ENCODE peak calls at places on chromosome 1, in ten cellular contexts. J is colonic mucosa; S is adipocyte; B is GM06990; G is GM23338; O is CD8-positive, alpha-beta T cell; T is suprapubic skin; F is HCT116; A is small intestine; Z is PC-3. H is an unnamed sample.
A peak's percentile ranks its signal among the peaks of the same experiment; 100 is the strongest.

GRCh38 chr1:195153107-195153506 is 1455.1 kb downstream of the KCNT2 start:
- DNase-seq in J (no peak), S (no peak), B (no peak), G (no peak), O (no peak), T (no peak), F (no peak), A (no peak), Z (no peak), H (no peak)

GRCh38 chr1:44227211-44227610 is 13.9 kb downstream of the DMAP1 start:
- DNase-seq in J (no peak), S (peak; percentile 40), B (no peak), G (no peak), O (no peak), T (no peak), F (no peak), A (peak; percentile 63), Z (no peak), H (peak; percentile 13)

GRCh38 chr1:34162852-34163766 is 1.9 kb downstream of the CSMD2 start:
- DNase-seq in J (peak; percentile 24), S (peak; percentile 92), B (peak; percentile 79), G (peak; percentile 94), O (no peak), T (no peak), F (peak; percentile 39), A (peak; percentile 12), Z (peak; percentile 44), H (peak; percentile 87)

GRCh38 chr1:158371188-158371953 is 17.7 kb downstream of the CD1E start:
- DNase-seq in J (no peak), S (no peak), B (peak; percentile 46), G (no peak), O (no peak), T (no peak), F (no peak), A (no peak), Z (no peak), H (no peak)

GRCh38 chr1:37905624-37906196 is 41.1 kb downstream of the INPP5B start:
- DNase-seq in J (no peak), S (peak; percentile 15), B (no peak), G (peak; percentile 8), O (no peak), T (no peak), F (no peak), A (no peak), Z (no peak), H (no peak)

GRCh38 chr1:50333595-50333974 is 89.7 kb downstream of the DMRTA2 start:
- DNase-seq in J (peak; percentile 61), S (peak; percentile 34), B (peak; percentile 75), G (peak; percentile 78), O (peak; percentile 9), T (no peak), F (no peak), A (peak; percentile 61), Z (peak; percentile 30), H (peak; percentile 95)

GRCh38 chr1:65195495-65196417 is 47.8 kb downstream of the AK4 start:
- DNase-seq in J (no peak), S (no peak), B (no peak), G (no peak), O (no peak), T (no peak), F (no peak), A (no peak), Z (no peak), H (no peak)

GRCh38 chr1:174971466-174971865 is 28.3 kb upstream of the CACYBP start:
- DNase-seq in J (no peak), S (no peak), B (no peak), G (no peak), O (no peak), T (no peak), F (no peak), A (no peak), Z (no peak), H (no peak)

GRCh38 chr1:86616871-86617270 is 70.0 kb downstream of the CLCA4 start:
- DNase-seq in J (peak; percentile 57), S (no peak), B (peak; percentile 61), G (peak; percentile 5), O (no peak), T (no peak), F (no peak), A (peak; percentile 90), Z (no peak), H (no peak)

DNA sequence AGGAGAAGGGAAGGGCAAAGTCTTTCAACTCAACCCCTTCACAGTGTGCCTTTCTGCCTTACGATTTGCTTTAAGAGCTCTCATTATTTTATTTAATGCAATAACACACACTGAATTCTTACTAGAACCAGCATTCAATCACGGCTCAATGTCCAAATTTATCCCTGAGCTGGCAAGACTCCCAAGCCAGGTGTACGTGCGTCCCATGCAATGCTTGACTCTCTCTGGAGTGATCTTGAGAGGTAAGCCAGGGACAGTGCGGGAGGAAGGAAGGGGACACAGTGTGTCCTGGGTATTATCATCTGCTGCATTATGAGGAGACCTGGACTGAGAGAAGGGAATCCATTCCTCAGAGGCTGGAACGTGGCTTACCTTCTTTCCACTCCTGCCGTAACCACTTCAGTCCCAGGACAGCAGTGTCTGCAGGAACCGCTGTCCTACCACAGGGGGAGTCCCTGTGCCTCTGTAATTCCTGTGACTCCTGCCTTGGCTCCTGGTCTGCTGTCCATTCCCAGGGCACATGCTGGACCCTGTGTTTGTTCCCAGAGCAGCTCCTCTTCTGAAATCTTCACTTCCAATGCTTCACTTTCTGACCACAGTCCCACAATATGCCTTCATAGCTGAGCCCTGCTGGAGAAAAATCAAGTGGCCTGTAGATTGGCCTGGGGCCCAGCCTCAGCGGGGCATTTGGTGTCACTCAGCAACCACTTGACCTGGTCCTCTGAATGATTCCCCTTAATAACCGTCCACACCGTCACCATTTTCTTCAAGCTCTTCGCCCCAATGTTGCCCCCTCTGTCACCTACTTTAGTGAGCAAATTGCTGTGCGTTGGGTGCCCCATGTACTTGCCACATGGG is 28.6 kb upstream of the STUM start:
- DNase-seq in J (peak; percentile 14), S (no peak), B (no peak), G (peak; percentile 45), O (no peak), T (no peak), F (no peak), A (peak; percentile 58), Z (no peak), H (peak; percentile 48)
- H3K27me3 ChIP-seq in J (no peaks in the 10 kb centered on the region), S (peaks cover 81% of the 10 kb centered on the region), B (no peaks in the 10 kb centered on the region), G (no peaks in the 10 kb centered on the region), O (no peaks in the 10 kb centered on the region), T (peaks cover 8% of the 10 kb centered on the region), F (peaks cover 3% of the 10 kb centered on the region), A (no peaks in the 10 kb centered on the region), Z (peaks cover 66% of the 10 kb centered on the region), H (peaks cover 8% of the 10 kb centered on the region)

GRCh38 chr1:223133301-223133823 is 9.7 kb downstream of the TLR5 start:
- DNase-seq in J (no peak), S (no peak), B (no peak), G (no peak), O (no peak), T (no peak), F (no peak), A (no peak), Z (no peak), H (no peak)
- H3K4me3 ChIP-seq in J (no peak overlapping the region), S (peak overlapping the region; percentile 46), B (no peak overlapping the region), G (peak overlapping the region; percentile 57), O (no peak overlapping the region), T (peak overlapping the region; percentile 42), F (no peak overlapping the region), A (no peak overlapping the region), Z (peak overlapping the region; percentile 62), H (peak overlapping the region; percentile 8)

GRCh38 chr1:226738421-226738994 is 574 bp downstream of the ITPKB start:
- DNase-seq in J (peak; percentile 37), S (peak; percentile 62), B (peak; percentile 68), G (peak; percentile 68), O (no peak), T (no peak), F (no peak), A (peak; percentile 41), Z (peak; percentile 60), H (peak; percentile 74)
- H3K27me3 ChIP-seq in J (no peaks in the 10 kb centered on the region), S (no peaks in the 10 kb centered on the region), B (no peaks in the 10 kb centered on the region), G (peaks cover 90% of the 10 kb centered on the region), O (no peaks in the 10 kb centered on the region), T (no peaks in the 10 kb centered on the region), F (no peaks in the 10 kb centered on the region), A (no peaks in the 10 kb centered on the region), Z (no peaks in the 10 kb centered on the region), H (peaks cover 39% of the 10 kb centered on the region)

GRCh38 chr1:117058810-117059209 is 1.3 kb upstream of the TTF2 start:
- DNase-seq in J (no peak), S (no peak), B (no peak), G (no peak), O (no peak), T (no peak), F (no peak), A (peak; percentile 16), Z (peak; percentile 11), H (no peak)
- H3K4me3 ChIP-seq in J (peak overlapping the region; percentile 88), S (peak overlapping the region; percentile 96), B (peak overlapping the region; percentile 80), G (peak overlapping the region; percentile 62), O (peak overlapping the region; percentile 75), T (peak overlapping the region; percentile 89), F (peak overlapping the region; percentile 95), A (peak overlapping the region; percentile 78), Z (peak overlapping the region; percentile 89), H (peak overlapping the region; percentile 84)